ENCODE peak calls at places on chromosomes 1 and 21, in five cellular contexts. L, O, P, Y and M are unnamed samples.

GRCh38 chr1:178456472-178456871 is 40.3 kb downstream of the CLEC20A start:
- DNase-seq in L (no peak), O (no peak), P (no peak), Y (no peak), M (no peak)

GRCh38 chr1:225754940-225755635 is 22.5 kb upstream of the SRP9 start:
- DNase-seq in L (no peak), O (no peak), P (no peak), Y (no peak), M (peak)

GRCh38 chr1:117029690-117030089 is 28.1 kb downstream of the CD101 start:
- DNase-seq in L (no peak), O (peak), P (no peak), Y (no peak), M (no peak)

GRCh38 chr1:20932437-20932977 is 145.4 kb upstream of the HP1BP3 start:
- DNase-seq in L (no peak), O (no peak), P (peak), Y (no peak), M (no peak)

GRCh38 chr1:177737456-177737855 is 232.4 kb downstream of the SEC16B start:
- DNase-seq in L (no peak), O (no peak), P (no peak), Y (no peak), M (no peak)

GRCh38 chr1:198253668-198254067 is 96.9 kb downstream of the NEK7 start:
- DNase-seq in L (peak), O (peak), P (no peak), Y (no peak), M (no peak)

GRCh38 chr21:33362044-33362555 is 37.3 kb downstream of the IFNAR1 start:
- DNase-seq in L (peak), O (peak), P (peak), Y (no peak), M (no peak)

GRCh38 chr1:119327436-119328155 is 41.0 kb upstream of the HAO2 start:
- DNase-seq in L (peak), O (no peak), P (peak), Y (peak), M (peak)

GRCh38 chr1:32971576-32971975 is 7.0 kb upstream of the RNF19B start:
- DNase-seq in L (no peak), O (no peak), P (no peak), Y (no peak), M (no peak)

GRCh38 chr21:28607545-28607944 is 385.1 kb downstream of the LTN1 start:
- DNase-seq in L (no peak), O (no peak), P (no peak), Y (no peak), M (no peak)

GRCh38 chr21:38985423-38986378 is 180.0 kb downstream of the ETS2 start:
- DNase-seq in L (peak), O (peak), P (peak), Y (no peak), M (no peak)

GRCh38 chr21:35309316-35309715 is 260.2 kb upstream of the RUNX1 start:
- DNase-seq in L (no peak), O (no peak), P (no peak), Y (no peak), M (no peak)

GRCh38 chr1:153629971-153630370 is 1.7 kb downstream of the S100A1 start:
- DNase-seq in L (no peak), O (no peak), P (no peak), Y (no peak), M (no peak)

GRCh38 chr1:9753121-9753531 is 70.6 kb downstream of the CLSTN1 start:
- DNase-seq in L (no peak), O (no peak), P (no peak), Y (no peak), M (no peak)

GRCh38 chr1:16061255-16061654 is 12.2 kb downstream of the FAM131C start:
- DNase-seq in L (no peak), O (no peak), P (no peak), Y (no peak), M (no peak)

GRCh38 chr1:230208619-230209261 is 141.7 kb downstream of the GALNT2 start:
- DNase-seq in L (peak), O (no peak), P (peak), Y (no peak), M (no peak)

GRCh38 chr21:42739061-42739931 is 85.9 kb downstream of the PDE9A start:
- DNase-seq in L (no peak), O (no peak), P (no peak), Y (no peak), M (no peak)

GRCh38 chr1:17531682-17532487 is 7.6 kb upstream of the ARHGEF10L start:
- DNase-seq in L (no peak), O (no peak), P (no peak), Y (no peak), M (no peak)

GRCh38 chr1:12107718-12108117 is 44.6 kb downstream of the TNFRSF8 start:
- DNase-seq in L (no peak), O (no peak), P (no peak), Y (no peak), M (no peak)

GRCh38 chr1:212656730-212657129 is 42.9 kb downstream of the BATF3 start:
- DNase-seq in L (no peak), O (no peak), P (no peak), Y (no peak), M (no peak)

GRCh38 chr1:8070381-8070811 is 44.3 kb upstream of the ERRFI1 start:
- DNase-seq in L (no peak), O (no peak), P (no peak), Y (no peak), M (no peak)

GRCh38 chr1:156571261-156571958 is 955 bp downstream of the IQGAP3 start:
- DNase-seq in L (no peak), O (peak), P (no peak), Y (no peak), M (no peak)

GRCh38 chr1:100928128-100928527 is 32.2 kb downstream of the SLC30A7 start:
- DNase-seq in L (no peak), O (peak), P (no peak), Y (no peak), M (peak)

GRCh38 chr1:15501208-15502032 is 22.6 kb downstream of the CASP9 start:
- DNase-seq in L (peak), O (peak), P (peak), Y (peak), M (peak)

GRCh38 chr1:25083481-25084345 is 148.6 kb downstream of the SYF2 start:
- DNase-seq in L (no peak), O (no peak), P (no peak), Y (no peak), M (no peak)

GRCh38 chr1:201457508-201457960 is 11.5 kb downstream of the PHLDA3 start:
- DNase-seq in L (no peak), O (no peak), P (no peak), Y (no peak), M (no peak)

GRCh38 chr1:30405081-30405480 is 318.3 kb downstream of the MATN1 start:
- DNase-seq in L (no peak), O (no peak), P (no peak), Y (no peak), M (no peak)

GRCh38 chr1:178464141-178464540 is 32.6 kb downstream of the CLEC20A start:
- DNase-seq in L (no peak), O (no peak), P (no peak), Y (no peak), M (no peak)

GRCh38 chr1:99557556-99558256 is 88.2 kb upstream of the PALMD start:
- DNase-seq in L (no peak), O (peak), P (no peak), Y (no peak), M (no peak)

GRCh38 chr21:39867198-39867650 is at the start of gene PCP4:
- DNase-seq in L (peak), O (peak), P (peak), Y (peak), M (peak)

GRCh38 chr1:50103615-50104081 is 5.1 kb upstream of the ELAVL4 start:
- DNase-seq in L (no peak), O (no peak), P (no peak), Y (no peak), M (peak)